ENCODE peak calls at places on chromosomes 12 and 14, in six cellular contexts. One of them, this sample, is unnamed.
A peak's percentile ranks its signal among the peaks of the same experiment; 100 is the strongest.

GRCh38 chr12:59040043-59040442 is 119.7 kb upstream of the LRIG3 start:
- DNase-seq in neural progenitor cell: no peak
- DNase-seq in thoracic aorta: no peak
- DNase-seq in effector memory CD4-positive, alpha-beta T cell: no peak
- DNase-seq in aorta: no peak
- DNase-seq in right lobe of liver: no peak
- DNase-seq in this sample: no peak

GRCh38 chr14:80213602-80214001 is 2.3 kb upstream of the DIO2 start:
- DNase-seq in neural progenitor cell: peak; percentile 48
- DNase-seq in thoracic aorta: no peak
- DNase-seq in effector memory CD4-positive, alpha-beta T cell: no peak
- DNase-seq in aorta: peak; percentile 45
- DNase-seq in right lobe of liver: peak; percentile 51
- DNase-seq in this sample: no peak

GRCh38 chr12:86134571-86134970 is 121.6 kb downstream of the MGAT4C start:
- DNase-seq in neural progenitor cell: no peak
- DNase-seq in effector memory CD4-positive, alpha-beta T cell: no peak
- DNase-seq in right lobe of liver: no peak
- DNase-seq in thoracic aorta: no peak
- DNase-seq in aorta: no peak
- DNase-seq in this sample: no peak

GRCh38 chr14:103623883-103624482 is 5.0 kb upstream of the KLC1 start:
- DNase-seq in aorta: peak; percentile 69
- DNase-seq in right lobe of liver: no peak
- DNase-seq in effector memory CD4-positive, alpha-beta T cell: no peak
- DNase-seq in neural progenitor cell: no peak
- DNase-seq in thoracic aorta: no peak
- DNase-seq in this sample: no peak

GRCh38 chr12:32365473-32366064 is 33.8 kb upstream of the FGD4 start:
- DNase-seq in neural progenitor cell: peak; percentile 76
- DNase-seq in effector memory CD4-positive, alpha-beta T cell: peak; percentile 8
- DNase-seq in right lobe of liver: peak; percentile 66
- DNase-seq in thoracic aorta: no peak
- DNase-seq in aorta: no peak
- DNase-seq in this sample: no peak

GRCh38 chr12:24554612-24555300 is 394.1 kb downstream of the BCAT1 start:
- DNase-seq in neural progenitor cell: no peak
- DNase-seq in right lobe of liver: no peak
- DNase-seq in aorta: no peak
- DNase-seq in effector memory CD4-positive, alpha-beta T cell: no peak
- DNase-seq in thoracic aorta: no peak
- DNase-seq in this sample: no peak

GRCh38 chr14:100824156-100824555 is 1.8 kb upstream of the MEG3 start:
- DNase-seq in aorta: peak; percentile 67
- DNase-seq in neural progenitor cell: peak; percentile 11
- DNase-seq in effector memory CD4-positive, alpha-beta T cell: no peak
- DNase-seq in thoracic aorta: no peak
- DNase-seq in right lobe of liver: no peak
- DNase-seq in this sample: no peak

GRCh38 chr12:75981247-75981646 is 50.3 kb downstream of the PHLDA1 start:
- DNase-seq in aorta: no peak
- DNase-seq in effector memory CD4-positive, alpha-beta T cell: no peak
- DNase-seq in right lobe of liver: no peak
- DNase-seq in neural progenitor cell: no peak
- DNase-seq in thoracic aorta: no peak
- DNase-seq in this sample: no peak

GRCh38 chr12:76219806-76220205 is 128.4 kb downstream of the BBS10 start:
- DNase-seq in effector memory CD4-positive, alpha-beta T cell: no peak
- DNase-seq in neural progenitor cell: no peak
- DNase-seq in thoracic aorta: no peak
- DNase-seq in aorta: no peak
- DNase-seq in right lobe of liver: no peak
- DNase-seq in this sample: no peak

GRCh38 chr12:88153959-88154358 is 11.9 kb downstream of the TMTC3 start:
- DNase-seq in right lobe of liver: no peak
- DNase-seq in thoracic aorta: no peak
- DNase-seq in effector memory CD4-positive, alpha-beta T cell: no peak
- DNase-seq in neural progenitor cell: peak; percentile 9
- DNase-seq in aorta: no peak
- DNase-seq in this sample: no peak

DNA sequence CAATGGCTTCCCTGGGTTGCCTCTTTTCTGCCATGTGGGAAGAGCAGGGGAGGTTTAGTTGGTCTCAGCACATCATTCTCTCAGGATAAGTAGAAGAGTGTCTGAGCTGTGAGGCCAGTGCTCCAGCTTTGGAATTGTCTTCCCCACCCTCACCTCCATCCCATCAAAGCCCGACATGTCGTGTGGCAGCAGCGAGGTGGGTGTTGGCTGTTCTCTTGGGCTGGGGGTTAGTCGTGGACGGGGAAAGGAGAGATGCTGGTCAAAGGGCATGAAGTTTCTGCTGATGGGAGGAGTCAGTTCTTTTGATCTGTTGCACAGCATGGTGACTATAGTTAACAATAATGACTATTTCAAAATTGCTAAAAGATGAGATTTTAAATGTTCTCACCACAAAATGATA is 404.2 kb downstream of the TMEM121 start:
- DNase-seq in aorta: no peak
- DNase-seq in neural progenitor cell: no peak
- DNase-seq in thoracic aorta: no peak
- DNase-seq in effector memory CD4-positive, alpha-beta T cell: no peak
- DNase-seq in right lobe of liver: peak; percentile 25
- DNase-seq in this sample: no peak
- H3K9me3 ChIP-seq in aorta: peaks cover 3% of the 10 kb centered on the region
- H3K9me3 ChIP-seq in neural progenitor cell: peaks cover 17% of the 10 kb centered on the region
- H3K9me3 ChIP-seq in thoracic aorta: peaks cover 3% of the 10 kb centered on the region
- H3K9me3 ChIP-seq in effector memory CD4-positive, alpha-beta T cell: no peaks in the 10 kb centered on the region
- H3K9me3 ChIP-seq in right lobe of liver: no peaks in the 10 kb centered on the region
- H3K9me3 ChIP-seq in this sample: no peaks in the 10 kb centered on the region

GRCh38 chr12:91380651-91381050 is 198.0 kb upstream of the DCN start:
- DNase-seq in thoracic aorta: no peak
- DNase-seq in effector memory CD4-positive, alpha-beta T cell: no peak
- DNase-seq in neural progenitor cell: no peak
- DNase-seq in right lobe of liver: no peak
- DNase-seq in aorta: no peak
- DNase-seq in this sample: no peak
- H3K9me3 ChIP-seq in thoracic aorta: no peaks in the 10 kb centered on the region
- H3K9me3 ChIP-seq in effector memory CD4-positive, alpha-beta T cell: no peaks in the 10 kb centered on the region
- H3K9me3 ChIP-seq in neural progenitor cell: no peaks in the 10 kb centered on the region
- H3K9me3 ChIP-seq in right lobe of liver: no peaks in the 10 kb centered on the region
- H3K9me3 ChIP-seq in aorta: no peaks in the 10 kb centered on the region
- H3K9me3 ChIP-seq in this sample: no peaks in the 10 kb centered on the region

GRCh38 chr14:106605548-106606448 is 1079.4 kb downstream of the TMEM121 start:
- DNase-seq in aorta: no peak
- DNase-seq in right lobe of liver: no peak
- DNase-seq in effector memory CD4-positive, alpha-beta T cell: peak; percentile 59
- DNase-seq in neural progenitor cell: no peak
- DNase-seq in thoracic aorta: no peak
- DNase-seq in this sample: peak; percentile 56
- H3K9me3 ChIP-seq in aorta: no peaks in the 10 kb centered on the region
- H3K9me3 ChIP-seq in right lobe of liver: no peaks in the 10 kb centered on the region
- H3K9me3 ChIP-seq in effector memory CD4-positive, alpha-beta T cell: no peaks in the 10 kb centered on the region
- H3K9me3 ChIP-seq in neural progenitor cell: peaks cover 18% of the 10 kb centered on the region
- H3K9me3 ChIP-seq in thoracic aorta: no peaks in the 10 kb centered on the region
- H3K9me3 ChIP-seq in this sample: no peaks in the 10 kb centered on the region

GRCh38 chr12:34294671-34295365 is 272.5 kb downstream of the ALG10 start:
- DNase-seq in effector memory CD4-positive, alpha-beta T cell: no peak
- DNase-seq in thoracic aorta: no peak
- DNase-seq in neural progenitor cell: no peak
- DNase-seq in aorta: peak; percentile 16
- DNase-seq in right lobe of liver: no peak
- DNase-seq in this sample: peak; percentile 3
- H3K9me3 ChIP-seq in effector memory CD4-positive, alpha-beta T cell: no peaks in the 10 kb centered on the region
- H3K9me3 ChIP-seq in thoracic aorta: no peaks in the 10 kb centered on the region
- H3K9me3 ChIP-seq in neural progenitor cell: no peaks in the 10 kb centered on the region
- H3K9me3 ChIP-seq in aorta: no peaks in the 10 kb centered on the region
- H3K9me3 ChIP-seq in right lobe of liver: no peaks in the 10 kb centered on the region
- H3K9me3 ChIP-seq in this sample: no peaks in the 10 kb centered on the region

DNA sequence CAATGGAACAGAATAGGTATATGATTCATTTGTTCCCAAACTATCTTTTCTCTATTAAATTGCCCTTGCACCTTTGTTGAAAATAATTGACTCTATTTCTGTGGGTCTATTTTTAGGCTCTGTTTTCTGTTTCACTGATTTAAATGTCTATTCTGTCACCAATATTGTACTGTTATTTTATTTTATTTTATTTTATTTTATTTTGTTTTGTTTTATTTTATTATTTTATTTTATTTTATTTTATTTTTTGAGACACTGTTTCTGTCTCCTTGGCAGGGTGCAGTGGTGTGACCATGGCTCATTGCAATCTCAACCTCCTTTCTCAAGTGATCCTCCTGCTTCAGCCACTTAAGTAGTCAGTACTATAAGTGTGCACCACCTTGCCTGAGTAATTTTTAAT is 34.9 kb downstream of the OR4N2 start:
- DNase-seq in neural progenitor cell: no peak
- DNase-seq in aorta: no peak
- DNase-seq in effector memory CD4-positive, alpha-beta T cell: no peak
- DNase-seq in thoracic aorta: no peak
- DNase-seq in right lobe of liver: no peak
- DNase-seq in this sample: no peak
- H3K9me3 ChIP-seq in neural progenitor cell: peaks cover 87% of the 10 kb centered on the region
- H3K9me3 ChIP-seq in aorta: no peaks in the 10 kb centered on the region
- H3K9me3 ChIP-seq in effector memory CD4-positive, alpha-beta T cell: no peaks in the 10 kb centered on the region
- H3K9me3 ChIP-seq in thoracic aorta: no peaks in the 10 kb centered on the region
- H3K9me3 ChIP-seq in right lobe of liver: no peaks in the 10 kb centered on the region
- H3K9me3 ChIP-seq in this sample: no peaks in the 10 kb centered on the region

DNA sequence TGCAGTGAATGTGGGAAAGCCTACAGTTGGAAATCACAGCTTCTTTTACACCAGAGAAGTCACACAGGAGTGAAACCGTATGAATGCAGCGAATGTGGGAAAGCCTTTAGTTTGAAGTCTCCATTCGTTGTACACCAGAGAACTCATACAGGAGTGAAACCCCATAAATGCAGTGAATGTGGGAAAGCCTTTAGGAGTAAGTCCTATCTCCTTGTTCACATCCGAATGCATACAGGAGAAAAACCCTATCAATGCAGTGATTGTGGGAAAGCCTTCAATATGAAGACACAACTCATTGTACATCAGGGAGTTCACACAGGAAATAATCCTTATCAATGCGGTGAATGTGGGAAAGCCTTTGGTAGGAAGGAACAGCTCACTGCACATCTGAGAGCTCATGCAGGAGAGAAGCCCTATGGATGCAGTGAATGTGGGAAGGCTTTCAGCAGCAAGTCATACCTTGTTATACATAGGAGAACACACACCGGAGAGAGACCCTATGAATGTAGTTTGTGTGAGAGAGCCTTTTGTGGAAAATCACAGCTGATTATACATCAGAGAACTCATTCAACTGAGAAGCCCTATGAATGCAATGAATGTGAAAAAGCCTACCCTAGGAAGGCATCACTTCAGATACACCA is 24.6 kb downstream of the ZNF26 start:
- DNase-seq in right lobe of liver: no peak
- DNase-seq in thoracic aorta: no peak
- DNase-seq in aorta: no peak
- DNase-seq in neural progenitor cell: no peak
- DNase-seq in effector memory CD4-positive, alpha-beta T cell: no peak
- DNase-seq in this sample: no peak
- H3K9me3 ChIP-seq in right lobe of liver: no peaks in the 10 kb centered on the region
- H3K9me3 ChIP-seq in thoracic aorta: peaks cover 95% of the 10 kb centered on the region
- H3K9me3 ChIP-seq in aorta: peaks cover 44% of the 10 kb centered on the region
- H3K9me3 ChIP-seq in neural progenitor cell: peaks cover 13% of the 10 kb centered on the region
- H3K9me3 ChIP-seq in effector memory CD4-positive, alpha-beta T cell: peaks cover 78% of the 10 kb centered on the region
- H3K9me3 ChIP-seq in this sample: peaks cover 76% of the 10 kb centered on the region

DNA sequence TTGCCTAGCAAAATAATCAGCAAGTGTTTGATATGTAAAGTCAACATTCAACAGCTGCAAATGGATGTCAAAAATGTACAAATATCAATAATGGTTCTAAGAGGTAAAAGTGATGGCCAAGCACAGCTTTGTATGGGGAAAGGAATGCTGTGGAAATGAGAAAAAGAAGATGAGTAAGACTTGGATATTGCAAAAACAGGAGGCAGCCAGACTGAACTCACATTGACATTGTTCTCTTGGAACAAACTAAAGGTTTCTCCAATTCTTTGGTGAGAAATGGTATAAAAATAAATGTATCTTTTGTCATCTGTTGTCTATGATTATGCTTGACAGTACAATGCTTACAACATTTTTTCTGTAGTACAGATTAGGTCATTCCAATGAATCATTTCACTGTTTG is 465.8 kb downstream of the NOVA1 start:
- DNase-seq in effector memory CD4-positive, alpha-beta T cell: no peak
- DNase-seq in right lobe of liver: no peak
- DNase-seq in aorta: no peak
- DNase-seq in thoracic aorta: no peak
- DNase-seq in neural progenitor cell: no peak
- DNase-seq in this sample: no peak
- H3K9me3 ChIP-seq in effector memory CD4-positive, alpha-beta T cell: no peaks in the 10 kb centered on the region
- H3K9me3 ChIP-seq in right lobe of liver: no peaks in the 10 kb centered on the region
- H3K9me3 ChIP-seq in aorta: no peaks in the 10 kb centered on the region
- H3K9me3 ChIP-seq in thoracic aorta: no peaks in the 10 kb centered on the region
- H3K9me3 ChIP-seq in neural progenitor cell: no peaks in the 10 kb centered on the region
- H3K9me3 ChIP-seq in this sample: peaks cover 4% of the 10 kb centered on the region

GRCh38 chr14:42806909-42807315 is 1200.2 kb downstream of the LRFN5 start:
- DNase-seq in aorta: no peak
- DNase-seq in effector memory CD4-positive, alpha-beta T cell: no peak
- DNase-seq in neural progenitor cell: no peak
- DNase-seq in right lobe of liver: no peak
- DNase-seq in thoracic aorta: no peak
- DNase-seq in this sample: no peak
- H3K9me3 ChIP-seq in aorta: no peaks in the 10 kb centered on the region
- H3K9me3 ChIP-seq in effector memory CD4-positive, alpha-beta T cell: no peaks in the 10 kb centered on the region
- H3K9me3 ChIP-seq in neural progenitor cell: no peaks in the 10 kb centered on the region
- H3K9me3 ChIP-seq in right lobe of liver: no peaks in the 10 kb centered on the region
- H3K9me3 ChIP-seq in thoracic aorta: no peaks in the 10 kb centered on the region
- H3K9me3 ChIP-seq in this sample: peaks cover 2% of the 10 kb centered on the region

DNA sequence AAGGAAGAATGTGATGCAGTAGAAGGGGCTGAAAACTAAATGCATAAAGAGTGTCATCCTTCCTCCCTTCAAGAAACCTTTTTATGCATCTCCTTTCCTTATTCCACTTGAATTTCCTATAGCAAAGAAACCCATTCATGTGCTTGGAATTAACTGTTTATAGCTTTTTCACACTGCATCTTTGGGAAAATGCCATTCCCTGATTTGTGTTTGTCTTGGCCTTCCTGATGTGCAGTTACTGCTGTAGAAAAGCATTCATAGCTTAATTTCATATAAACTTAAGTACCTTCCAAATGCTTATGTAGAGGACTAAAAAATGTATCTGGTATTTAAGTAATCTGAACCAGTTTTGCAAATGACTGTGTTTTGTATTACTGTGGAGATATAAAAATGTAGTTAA is 61.8 kb downstream of the SDR9C7 start:
- DNase-seq in right lobe of liver: no peak
- DNase-seq in thoracic aorta: no peak
- DNase-seq in effector memory CD4-positive, alpha-beta T cell: no peak
- DNase-seq in aorta: no peak
- DNase-seq in neural progenitor cell: no peak
- DNase-seq in this sample: no peak
- H3K9me3 ChIP-seq in right lobe of liver: no peaks in the 10 kb centered on the region
- H3K9me3 ChIP-seq in thoracic aorta: no peaks in the 10 kb centered on the region
- H3K9me3 ChIP-seq in effector memory CD4-positive, alpha-beta T cell: no peaks in the 10 kb centered on the region
- H3K9me3 ChIP-seq in aorta: peaks cover 2% of the 10 kb centered on the region
- H3K9me3 ChIP-seq in neural progenitor cell: peaks cover 12% of the 10 kb centered on the region
- H3K9me3 ChIP-seq in this sample: no peaks in the 10 kb centered on the region